ENCODE peak calls at places on chromosomes 11 and 22, in six cellular contexts. H, Z, R, K, M and D are unnamed samples.

GRCh38 chr22:20128902-20129746 is 2.5 kb upstream of the ZDHHC8 start:
- DNase-seq in H (peak; percentile 49), Z (no peak), R (peak; percentile 92), K (no peak), M (peak; percentile 65), D (no peak)

GRCh38 chr11:94583885-94584500 is 16.8 kb downstream of the PIWIL4 start:
- DNase-seq in H (no peak), Z (no peak), R (no peak), K (no peak), M (no peak), D (peak; percentile 62)

GRCh38 chr22:50712341-50713007 is 25.5 kb upstream of the ACR start:
- DNase-seq in H (no peak), Z (no peak), R (no peak), K (no peak), M (no peak), D (no peak)

GRCh38 chr11:3995949-3996554 is 98.5 kb upstream of the RRM1 start:
- DNase-seq in H (no peak), Z (no peak), R (peak; percentile 73), K (no peak), M (no peak), D (no peak)

GRCh38 chr11:6616596-6617250 is 2.5 kb downstream of the TPP1 start:
- DNase-seq in H (no peak), Z (no peak), R (no peak), K (no peak), M (no peak), D (no peak)

GRCh38 chr11:109046284-109046992 is 375.6 kb upstream of the C11orf87 start:
- DNase-seq in H (no peak), Z (no peak), R (no peak), K (no peak), M (no peak), D (no peak)

GRCh38 chr11:83181815-83182214 is 11.7 kb upstream of the ANKRD42 start:
- DNase-seq in H (no peak), Z (no peak), R (no peak), K (no peak), M (no peak), D (no peak)

GRCh38 chr11:27075655-27076054 is 35.0 kb downstream of the BBOX1 start:
- DNase-seq in H (no peak), Z (no peak), R (no peak), K (no peak), M (no peak), D (no peak)

GRCh38 chr22:24426859-24427499 is 420 bp upstream of the ADORA2A start:
- DNase-seq in H (no peak), Z (no peak), R (no peak), K (no peak), M (no peak), D (no peak)

GRCh38 chr11:96506953-96507354 is 117.1 kb downstream of the JRKL start:
- DNase-seq in H (no peak), Z (no peak), R (peak; percentile 81), K (no peak), M (no peak), D (no peak)

GRCh38 chr11:83221694-83222093 is 28.2 kb downstream of the ANKRD42 start:
- DNase-seq in H (no peak), Z (no peak), R (no peak), K (no peak), M (no peak), D (no peak)

GRCh38 chr11:9210224-9210921 is 54.8 kb downstream of the DENND5A start:
- DNase-seq in H (no peak), Z (peak; percentile 7), R (no peak), K (no peak), M (no peak), D (no peak)

GRCh38 chr22:27990879-27991278 is 71.8 kb upstream of the PITPNB start:
- DNase-seq in H (peak; percentile 63), Z (peak; percentile 32), R (peak; percentile 65), K (peak; percentile 61), M (peak; percentile 83), D (no peak)
- TF ChIP-seq ATF3 in H (no peak), Z (no peak), R (no peak), K (no peak), M (no peak), D (no peak)

DNA sequence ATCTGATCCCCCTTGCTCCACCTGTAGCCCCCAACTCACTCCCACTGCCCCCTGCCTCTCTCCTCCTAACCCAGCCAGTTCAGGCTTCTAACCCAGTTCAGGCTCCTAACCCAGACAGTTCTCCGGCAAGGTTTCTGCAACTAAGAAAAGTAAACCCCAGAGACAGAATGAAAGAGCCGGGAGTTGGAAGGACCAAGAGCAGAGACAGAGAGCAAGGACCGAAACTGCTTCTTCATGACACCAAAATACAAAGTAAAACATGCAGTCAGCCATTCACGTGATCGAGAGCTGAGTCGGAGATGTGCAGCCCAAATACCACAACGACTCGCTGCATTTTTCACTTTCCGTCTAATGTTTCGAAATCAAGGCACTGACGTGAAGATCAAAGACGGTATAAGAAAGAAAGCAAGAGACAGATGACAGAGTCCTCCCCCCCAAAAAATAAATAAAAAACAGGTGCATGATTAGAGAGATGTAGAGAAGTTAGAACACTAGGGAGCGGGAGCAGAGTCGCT is 844 bp downstream of the IL10RA start:
- DNase-seq in H (no peak), Z (no peak), R (no peak), K (no peak), M (no peak), D (peak; percentile 92)
- TF ChIP-seq ATF3 in H (no peak), Z (no peak), R (no peak), K (no peak), M (no peak), D (no peak)

GRCh38 chr11:74592441-74593362 is at the start of gene POLD3:
- DNase-seq in H (peak; percentile 83), Z (peak; percentile 79), R (peak; percentile 96), K (peak; percentile 70), M (peak; percentile 96), D (peak; percentile 67)

GRCh38 chr11:74593463-74593862 is 1.1 kb downstream of the POLD3 start:
- DNase-seq in H (peak; percentile 74), Z (no peak), R (no peak), K (no peak), M (no peak), D (no peak)

GRCh38 chr11:74592063-74592440 is 330 bp upstream of the POLD3 start:
- DNase-seq in H (no peak), Z (no peak), R (no peak), K (no peak), M (no peak), D (no peak)
- TF ChIP-seq ATF3 in H (no peak), Z (no peak), R (no peak), K (no peak), M (no peak), D (no peak)

DNA sequence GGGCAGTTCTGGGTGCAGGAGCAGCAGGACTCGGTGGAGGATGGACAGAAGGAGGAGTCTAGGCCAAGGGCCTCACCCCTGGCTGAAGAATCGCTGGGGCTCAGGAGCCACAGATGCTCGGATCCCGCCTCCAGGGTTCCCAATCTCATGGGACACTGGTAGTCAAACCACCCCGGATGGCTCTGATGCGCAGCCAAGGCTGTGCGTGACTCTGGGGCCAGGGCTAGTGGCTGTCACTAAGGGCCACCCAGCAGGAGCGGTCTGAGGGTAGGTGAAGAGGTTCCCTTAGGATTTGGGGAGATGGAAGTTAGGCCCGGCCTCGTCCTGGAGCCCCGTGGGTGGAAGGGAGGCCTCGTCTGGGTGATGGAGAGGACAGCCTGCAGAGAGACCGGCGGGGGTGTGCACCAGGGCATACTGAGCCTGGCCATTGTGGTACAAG is 300.6 kb downstream of the TBC1D22A start:
- DNase-seq in H (no peak), Z (no peak), R (no peak), K (no peak), M (no peak), D (no peak)
- TF ChIP-seq ATF3 in H (no peak), Z (no peak), R (no peak), K (no peak), M (no peak), D (no peak)

GRCh38 chr11:17277024-17277584 is 565 bp downstream of the NUCB2 start:
- DNase-seq in H (no peak), Z (no peak), R (peak; percentile 40), K (no peak), M (no peak), D (no peak)
- TF ChIP-seq ATF3 in H (no peak), Z (no peak), R (no peak), K (no peak), M (no peak), D (no peak)

DNA sequence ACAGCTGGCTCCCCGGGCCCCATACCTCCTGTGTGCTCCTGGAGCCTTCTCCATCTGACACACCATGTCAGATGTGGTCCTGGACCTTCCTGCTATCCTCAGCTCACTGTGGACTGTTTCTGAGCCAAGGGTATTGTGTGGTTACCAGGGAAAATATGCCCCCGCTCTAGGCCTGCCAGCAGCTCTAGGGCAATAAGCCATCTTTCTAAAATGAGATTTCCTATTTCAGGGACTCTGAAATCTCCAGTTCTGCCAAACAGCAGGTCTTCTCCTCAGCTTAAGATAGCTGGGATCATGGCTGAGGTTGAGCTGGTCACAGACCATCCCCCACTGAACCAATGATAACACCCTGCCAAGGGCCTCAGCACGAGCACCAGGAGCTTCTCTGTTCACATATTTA is 227.6 kb downstream of the ST3GAL4 start:
- DNase-seq in H (no peak), Z (no peak), R (no peak), K (no peak), M (no peak), D (no peak)
- TF ChIP-seq ATF3 in H (no peak), Z (no peak), R (no peak), K (no peak), M (no peak), D (no peak)

GRCh38 chr22:25668437-25668836 is 73.6 kb upstream of the MYO18B start:
- DNase-seq in H (peak; percentile 92), Z (no peak), R (no peak), K (no peak), M (no peak), D (no peak)
- TF ChIP-seq ATF3 in H (no peak), Z (no peak), R (no peak), K (no peak), M (no peak), D (no peak)

GRCh38 chr11:67644472-67645418 is 5.2 kb upstream of the TBX10 start:
- DNase-seq in H (no peak), Z (no peak), R (no peak), K (no peak), M (peak; percentile 62), D (no peak)

GRCh38 chr11:67646535-67647336 is 3.8 kb downstream of the ACY3 start:
- DNase-seq in H (no peak), Z (no peak), R (no peak), K (no peak), M (no peak), D (peak; percentile 70)

GRCh38 chr11:67644042-67644441 is 4.5 kb upstream of the TBX10 start:
- DNase-seq in H (peak; percentile 43), Z (peak; percentile 16), R (peak; percentile 54), K (no peak), M (peak; percentile 22), D (no peak)

GRCh38 chr11:67647471-67647870 is 3.1 kb downstream of the ACY3 start:
- DNase-seq in H (no peak), Z (no peak), R (no peak), K (no peak), M (peak; percentile 8), D (no peak)

GRCh38 chr11:67645521-67646457 is 4.7 kb downstream of the ACY3 start:
- DNase-seq in H (no peak), Z (no peak), R (no peak), K (no peak), M (peak; percentile 68), D (no peak)
- TF ChIP-seq ATF3 in H (no peak), Z (no peak), R (no peak), K (no peak), M (no peak), D (no peak)

GRCh38 chr11:16511109-16511806 is 154.9 kb upstream of the SOX6 start:
- DNase-seq in H (no peak), Z (no peak), R (no peak), K (no peak), M (no peak), D (no peak)
- TF ChIP-seq ATF3 in H (no peak), Z (no peak), R (no peak), K (no peak), M (no peak), D (no peak)